ENCODE peak calls at places on chromosomes 11 and 22, in four cellular contexts. G is spleen, Q is thoracic aorta, H is cardiac muscle cell. M is an unnamed sample. For H3K36me3 and H3K27me3, the result is how much of the 10 kb centered on the place peaks cover.

GRCh38 chr11:10181811-10182210 is 112.2 kb downstream of the SBF2 start:
- DNase-seq in Q (no peak), G (no peak), H (no peak), M (no peak)

GRCh38 chr11:41845066-41845465 is 385.6 kb upstream of the LRRC4C start:
- DNase-seq in Q (no peak), G (no peak), H (no peak), M (peak)

GRCh38 chr11:69342588-69343330 is 48.8 kb downstream of the MYEOV start:
- DNase-seq in Q (no peak), H (no peak), G (no peak), M (no peak)

GRCh38 chr11:112165049-112165448 is 1.2 kb upstream of the IL18 start:
- DNase-seq in G (no peak), Q (no peak), H (no peak), M (no peak)

GRCh38 chr22:17707526-17707925 is 66.7 kb downstream of the BID start:
- DNase-seq in Q (no peak), G (no peak), H (no peak), M (no peak)

GRCh38 chr22:36329217-36330078 is 58.3 kb downstream of the MYH9 start:
- DNase-seq in G (peak), Q (peak), H (peak), M (peak)

GRCh38 chr11:6745465-6746015 is 26.2 kb downstream of the OR2AG2 start:
- DNase-seq in H (no peak), G (no peak), Q (no peak), M (no peak)

GRCh38 chr22:36463783-36464184 is 17.7 kb downstream of the TXN2 start:
- DNase-seq in H (peak), Q (no peak), G (peak), M (peak)

DNA sequence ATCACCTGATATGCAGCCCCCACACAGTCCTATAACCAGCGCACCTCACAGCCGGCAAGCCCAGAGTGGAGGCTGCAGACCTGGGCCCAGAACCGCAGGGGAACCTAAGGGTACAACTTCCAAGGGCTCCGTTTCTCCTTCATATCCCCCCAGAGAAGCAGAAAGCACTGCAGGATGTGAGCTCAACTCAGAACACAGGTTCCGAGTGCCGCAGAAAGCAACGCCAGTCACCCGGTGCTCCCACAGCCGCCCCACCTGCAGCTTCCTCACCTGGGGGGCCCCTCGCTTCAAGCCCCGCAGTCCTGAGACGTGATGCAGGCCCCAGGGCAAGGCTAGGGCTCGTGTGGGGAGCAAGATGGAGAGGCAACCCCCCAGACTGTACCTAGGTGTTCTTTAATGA is 2.5 kb downstream of the TSSK2 start:
- DNase-seq in G (peak), Q (no peak), H (no peak), M (no peak)
- H3K36me3 ChIP-seq in G (half or more), Q (half or more), H (under half), M (under half)

DNA sequence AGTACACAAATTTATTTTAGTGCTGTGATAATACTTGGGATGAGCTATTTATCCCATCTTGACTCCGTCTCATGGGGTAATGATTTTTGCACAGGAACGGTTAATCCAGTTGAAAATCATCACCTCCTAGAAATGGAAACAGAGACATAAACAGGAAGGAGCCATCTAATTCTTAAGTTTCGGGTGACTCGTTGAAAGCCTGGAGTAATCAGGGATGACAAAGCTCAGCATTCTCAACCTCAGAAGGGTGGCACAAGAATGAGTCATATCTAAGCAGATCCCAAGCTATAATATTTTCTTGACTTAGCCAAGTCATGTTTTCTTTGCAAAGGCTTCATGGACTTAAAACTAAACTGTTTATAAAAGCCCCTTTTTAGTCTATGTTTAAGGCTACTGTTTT is 280.8 kb upstream of the CCDC90B start:
- DNase-seq in Q (no peak), G (no peak), H (no peak), M (no peak)
- H3K4me3 ChIP-seq in Q (no peak), G (no peak), H (no peak), M (no peak)

GRCh38 chr11:1411301-1411700 is 21.6 kb downstream of the BRSK2 start:
- DNase-seq in G (no peak), H (no peak), Q (no peak), M (no peak)
- H3K27me3 ChIP-seq in G (under half), H (under half), Q (under half), M (under half)

GRCh38 chr11:75568616-75569219 is 6.7 kb downstream of the SERPINH1 start:
- DNase-seq in G (no peak), Q (no peak), H (no peak), M (no peak)
- H3K36me3 ChIP-seq in G (half or more), Q (half or more), H (half or more), M (half or more)

DNA sequence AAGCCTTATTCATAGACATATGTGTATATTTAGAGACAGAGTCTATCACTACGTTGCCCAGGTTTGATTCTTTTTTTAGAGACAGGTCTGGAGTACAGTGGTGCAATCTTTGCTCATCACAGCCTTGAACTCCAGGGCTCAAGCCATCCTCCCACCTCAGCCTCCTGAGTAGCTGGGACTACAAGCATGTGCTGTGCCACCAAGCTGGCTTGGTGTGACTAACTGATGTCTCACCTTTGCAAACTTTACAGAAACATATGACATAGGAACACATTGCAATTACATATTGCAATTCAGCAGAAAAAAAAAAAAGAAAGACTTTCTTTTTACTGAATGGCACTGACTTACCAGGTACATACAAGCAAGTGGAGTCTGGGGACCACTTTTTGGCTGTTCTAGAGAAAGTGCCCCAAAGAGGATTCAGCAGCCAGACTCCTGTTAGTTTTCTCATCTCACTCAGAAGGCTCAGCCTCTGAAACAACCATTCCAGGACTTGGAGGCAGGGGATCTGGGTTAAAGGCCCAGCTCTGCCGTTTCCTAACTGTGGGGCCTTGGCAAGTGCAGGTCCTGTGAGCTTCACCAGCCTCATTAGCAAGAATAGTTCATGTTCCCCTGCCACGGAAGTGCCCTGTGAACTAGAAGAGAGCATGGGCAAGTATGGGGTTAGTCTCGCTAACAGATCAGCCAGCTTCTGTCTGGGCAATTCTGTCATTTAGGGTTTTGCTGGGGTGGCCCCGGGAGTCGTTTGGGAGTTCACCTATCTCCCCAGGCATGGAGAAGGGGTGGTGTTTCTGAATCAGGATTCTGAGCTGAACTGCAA is 11.2 kb upstream of the NFAM1 start:
- DNase-seq in G (no peak), Q (no peak), H (no peak), M (peak)
- H3K4me3 ChIP-seq in G (no peak), Q (peak), H (no peak), M (peak)

GRCh38 chr11:47620836-47621378 is 21.5 kb downstream of the MTCH2 start:
- DNase-seq in G (no peak), H (no peak), Q (no peak), M (no peak)

GRCh38 chr11:47631473-47631872 is 10.9 kb downstream of the MTCH2 start:
- DNase-seq in H (peak), G (no peak), Q (no peak), M (no peak)

DNA sequence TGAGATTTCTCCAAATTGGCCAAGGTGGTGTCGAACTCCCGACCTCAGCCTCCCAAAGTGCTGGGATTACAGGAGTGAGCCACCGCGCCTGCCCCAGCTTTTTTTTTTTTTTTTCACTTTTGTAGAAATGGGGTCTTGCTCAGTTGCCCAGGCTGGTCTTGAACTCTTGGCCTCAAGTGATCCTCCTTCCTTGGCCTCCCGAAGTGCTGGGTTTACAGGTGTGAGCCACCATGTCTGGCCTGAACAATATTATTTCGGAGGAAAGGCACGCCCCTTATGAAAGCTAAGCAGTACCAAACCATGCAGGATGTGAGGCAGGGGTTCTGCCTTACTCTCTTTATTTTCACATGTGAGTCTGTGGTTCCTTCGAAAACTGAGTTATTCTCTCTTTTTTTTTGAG is 16.1 kb downstream of the MTCH2 start:
- DNase-seq in G (no peak), H (no peak), Q (no peak), M (no peak)
- H3K27me3 ChIP-seq in G (under half), H (under half), Q (under half), M (under half)

M was measured in H7.